ENCODE peak calls at places on chromosomes 12 and 14, in six cellular contexts. L is IMR-90, Y is neuronal stem cell, K is trophoblast cell, C is mesenchymal stem cell, G is mesendoderm. B is an unnamed sample.

GRCh38 chr14:34012978-34013713 is 62.3 kb upstream of the EGLN3 start:
- DNase-seq in K (peak; percentile 68), L (no peak), Y (no peak), G (no peak), C (no peak), B (no peak)

GRCh38 chr12:106010746-106011145 is 128.0 kb downstream of the NUAK1 start:
- DNase-seq in Y (no peak), K (no peak), C (no peak), G (no peak), L (peak; percentile 37), B (no peak)

GRCh38 chr14:100734031-100734990 is 7.6 kb downstream of the DLK1 start:
- DNase-seq in C (no peak), Y (no peak), L (no peak), K (no peak), G (no peak), B (peak; percentile 10)

GRCh38 chr12:119444462-119445044 is 110.0 kb downstream of the CCDC60 start:
- DNase-seq in K (peak; percentile 61), Y (peak; percentile 69), L (no peak), C (no peak), G (peak; percentile 88), B (peak; percentile 87)

GRCh38 chr12:16076553-16076952 is 165.4 kb downstream of the DERA start:
- DNase-seq in L (peak; percentile 2), C (peak; percentile 12), G (peak; percentile 76), Y (peak; percentile 24), K (no peak), B (peak; percentile 45)

GRCh38 chr12:120041386-120042231 is 52.6 kb downstream of the BICDL1 start:
- DNase-seq in G (peak; percentile 14), L (no peak), Y (no peak), C (no peak), K (peak; percentile 30), B (no peak)

GRCh38 chr14:61183486-61183885 is 97.7 kb downstream of the TMEM30B start:
- DNase-seq in K (no peak), G (no peak), L (no peak), C (no peak), Y (no peak), B (no peak)

GRCh38 chr14:65412881-65413738 is 580 bp downstream of the FUT8 start:
- DNase-seq in C (peak; percentile 82), K (no peak), G (peak; percentile 75), L (peak; percentile 73), Y (peak; percentile 51), B (peak; percentile 62)

GRCh38 chr12:76020731-76021672 is 10.6 kb downstream of the PHLDA1 start:
- DNase-seq in L (peak; percentile 99), Y (no peak), C (peak; percentile 99), G (peak; percentile 54), K (peak; percentile 82), B (no peak)

GRCh38 chr12:26767865-26768264 is 65.1 kb downstream of the ITPR2 start:
- DNase-seq in K (no peak), C (no peak), L (no peak), G (no peak), Y (no peak), B (no peak)

GRCh38 chr14:51716610-51717009 is 64.9 kb downstream of the FRMD6 start:
- DNase-seq in L (peak; percentile 52), G (no peak), K (no peak), C (peak; percentile 36), Y (no peak), B (no peak)

GRCh38 chr14:75279739-75280447 is 1.3 kb downstream of the FOS start:
- DNase-seq in C (peak; percentile 51), K (no peak), Y (no peak), L (peak; percentile 27), G (peak; percentile 89), B (peak; percentile 72)

GRCh38 chr12:89179245-89179644 is 173.1 kb downstream of the DUSP6 start:
- DNase-seq in C (peak; percentile 75), K (no peak), L (no peak), G (no peak), Y (no peak), B (no peak)

GRCh38 chr12:130880411-130880885 is 8.6 kb downstream of the RAN start:
- DNase-seq in G (no peak), K (no peak), L (no peak), Y (no peak), C (no peak), B (no peak)

GRCh38 chr14:51554953-51555352 is 96.8 kb upstream of the FRMD6 start:
- DNase-seq in K (no peak), G (peak; percentile 69), Y (no peak), L (peak; percentile 72), C (peak; percentile 64), B (no peak)

GRCh38 chr12:96419576-96420254 is 19.5 kb upstream of the CDK17 start:
- DNase-seq in G (no peak), Y (no peak), L (no peak), C (no peak), K (no peak), B (no peak)

GRCh38 chr12:96416033-96416790 is 16.0 kb upstream of the CDK17 start:
- DNase-seq in K (peak; percentile 83), Y (no peak), C (peak; percentile 86), G (no peak), L (peak; percentile 95), B (no peak)

GRCh38 chr12:96409734-96410133 is 9.5 kb upstream of the CDK17 start:
- DNase-seq in C (no peak), L (no peak), G (no peak), K (no peak), Y (no peak), B (no peak)

GRCh38 chr12:96412431-96412830 is 12.2 kb upstream of the CDK17 start:
- DNase-seq in C (no peak), G (no peak), Y (no peak), K (peak; percentile 74), L (no peak), B (no peak)

GRCh38 chr12:96414637-96415036 is 14.4 kb upstream of the CDK17 start:
- DNase-seq in G (no peak), L (no peak), K (no peak), Y (no peak), C (no peak), B (no peak)
- H3K23ac ChIP-seq in G (no peak overlapping the region), L (no peak overlapping the region), K (no peak overlapping the region), Y (no peak overlapping the region), C (no peak overlapping the region), B (no peak overlapping the region)

GRCh38 chr14:63951429-63951828 is 98.6 kb downstream of the SYNE2 start:
- DNase-seq in G (no peak), L (no peak), C (no peak), K (no peak), Y (no peak), B (no peak)

GRCh38 chr14:63949696-63950095 is 96.9 kb downstream of the SYNE2 start:
- DNase-seq in K (no peak), Y (no peak), G (no peak), L (peak; percentile 65), C (peak; percentile 46), B (no peak)

GRCh38 chr14:63951025-63951424 is 98.2 kb downstream of the SYNE2 start:
- DNase-seq in L (no peak), K (no peak), C (no peak), G (no peak), Y (no peak), B (no peak)

GRCh38 chr14:63952933-63953437 is 100.2 kb downstream of the SYNE2 start:
- DNase-seq in L (peak; percentile 37), Y (no peak), G (no peak), K (no peak), C (no peak), B (no peak)

DNA sequence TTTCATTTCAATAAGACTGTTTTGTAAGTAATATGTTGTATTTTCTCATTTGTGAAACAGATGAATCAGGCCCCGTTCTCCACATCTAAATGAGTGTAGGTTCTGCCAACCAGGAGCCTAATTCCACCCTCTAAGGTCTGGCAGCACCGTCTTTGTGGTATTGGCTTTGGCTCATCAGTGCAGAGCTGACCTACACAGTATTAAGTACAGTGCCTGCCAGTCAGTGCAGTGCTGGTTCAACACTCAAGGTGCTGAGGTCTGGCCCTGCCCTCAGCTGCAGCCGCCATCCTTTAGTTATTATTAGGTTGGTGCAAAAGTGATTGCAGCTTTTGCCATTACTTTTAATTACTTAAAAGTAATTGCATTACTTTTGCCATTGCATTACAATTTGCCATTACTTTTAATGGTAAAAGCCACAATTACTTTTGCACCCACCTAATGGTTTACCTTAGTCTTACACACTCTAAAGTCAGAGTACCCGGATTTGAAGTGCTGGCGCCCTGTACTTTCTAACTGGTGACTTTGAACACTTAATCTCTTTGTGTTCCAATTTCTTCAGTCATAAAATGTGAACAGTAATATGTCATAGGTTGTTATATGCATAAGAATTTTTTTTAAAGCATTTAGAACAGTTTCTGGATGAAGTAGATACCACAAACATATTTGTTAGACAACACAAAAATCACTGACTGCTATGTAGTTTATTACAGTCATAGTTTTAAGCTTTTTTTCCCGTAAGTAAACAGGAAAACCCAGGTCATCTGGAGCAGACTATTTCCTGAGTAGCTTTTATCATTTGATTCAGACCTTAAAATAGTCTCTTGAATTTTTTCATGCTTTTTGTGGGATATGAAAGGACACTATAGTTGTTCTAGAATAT is 99.5 kb downstream of the SYNE2 start:
- DNase-seq in L (no peak), G (no peak), Y (no peak), C (no peak), K (no peak), B (no peak)
- H3K23ac ChIP-seq in L (no peak overlapping the region), G (no peak overlapping the region), Y (no peak overlapping the region), C (no peak overlapping the region), K (no peak overlapping the region), B (no peak overlapping the region)

GRCh38 chr14:86999076-86999475 is 993.9 kb downstream of the GALC start:
- DNase-seq in L (peak; percentile 5), K (no peak), G (no peak), C (no peak), Y (no peak), B (no peak)

GRCh38 chr14:87001333-87001732 is 991.6 kb downstream of the GALC start:
- DNase-seq in L (no peak), C (no peak), G (no peak), Y (no peak), K (no peak), B (no peak)

GRCh38 chr14:87000071-87000470 is 992.9 kb downstream of the GALC start:
- DNase-seq in C (no peak), K (no peak), G (peak; percentile 47), L (no peak), Y (no peak), B (no peak)

GRCh38 chr14:87005336-87005735 is 987.6 kb downstream of the GALC start:
- DNase-seq in K (no peak), Y (no peak), L (peak; percentile 26), G (no peak), C (no peak), B (no peak)

GRCh38 chr14:87002831-87003230 is 990.2 kb downstream of the GALC start:
- DNase-seq in L (peak; percentile 5), Y (no peak), G (peak; percentile 15), C (no peak), K (no peak), B (no peak)
- H3K23ac ChIP-seq in L (peak overlapping the region; percentile 11), Y (no peak overlapping the region), G (no peak overlapping the region), C (no peak overlapping the region), K (no peak overlapping the region), B (no peak overlapping the region)

GRCh38 chr12:3274664-3275063 is 197.5 kb downstream of the TSPAN9 start:
- DNase-seq in C (no peak), G (no peak), K (no peak), L (no peak), Y (no peak), B (no peak)

GRCh38 chr12:3275171-3276041 is 198.2 kb downstream of the TSPAN9 start:
- DNase-seq in L (peak; percentile 66), G (peak; percentile 59), C (peak; percentile 61), Y (peak; percentile 73), K (peak; percentile 65), B (peak; percentile 86)

GRCh38 chr12:3278681-3279414 is 201.7 kb downstream of the TSPAN9 start:
- DNase-seq in G (no peak), K (no peak), C (no peak), L (no peak), Y (no peak), B (no peak)

GRCh38 chr12:3277261-3277943 is 200.2 kb downstream of the TSPAN9 start:
- DNase-seq in Y (no peak), K (no peak), L (no peak), C (no peak), G (no peak), B (no peak)

GRCh38 chr12:3276226-3276625 is 199.0 kb downstream of the TSPAN9 start:
- DNase-seq in Y (no peak), G (no peak), L (no peak), C (no peak), K (no peak), B (no peak)
- H3K23ac ChIP-seq in Y (no peak overlapping the region), G (no peak overlapping the region), L (no peak overlapping the region), C (no peak overlapping the region), K (no peak overlapping the region), B (no peak overlapping the region)